ENCODE peak calls at places on chromosome X, in seven cellular contexts. K is heart right ventricle, G is OCI-LY7, V is PC-3, C is fibroblast of lung, N is neuronal stem cell, P is left ventricle myocardium inferior. E is an unnamed sample. For H3K9me3, the result is how much of the 10 kb centered on the place peaks cover.

GRCh38 chrX:46595084-46595483 is 21.5 kb downstream of the CHST7 start:
- DNase-seq in P (no peak), C (no peak), K (no peak), N (no peak), V (no peak), G (no peak), E (no peak)

GRCh38 chrX:129655547-129656248 is 942 bp upstream of the APLN start:
- DNase-seq in V (peak), N (no peak), P (no peak), G (peak), K (no peak), C (no peak), E (peak)

GRCh38 chrX:45322820-45323219 is 122.1 kb upstream of the DIPK2B start:
- DNase-seq in N (no peak), P (no peak), G (no peak), K (no peak), C (peak), V (peak), E (no peak)

GRCh38 chrX:102697506-102697905 is 14.7 kb upstream of the GPRASP2 start:
- DNase-seq in V (no peak), K (no peak), C (peak), P (no peak), G (no peak), N (no peak), E (no peak)

GRCh38 chrX:102684772-102685520 is 27.3 kb upstream of the GPRASP2 start:
- DNase-seq in C (no peak), N (no peak), G (no peak), P (no peak), K (no peak), V (no peak), E (no peak)

GRCh38 chrX:50081282-50081955 is 119.4 kb downstream of the AKAP4 start:
- DNase-seq in P (peak), G (no peak), V (peak), N (no peak), C (no peak), K (peak), E (peak)

GRCh38 chrX:47179221-47179927 is 14.3 kb upstream of the UBA1 start:
- DNase-seq in G (no peak), C (peak), V (peak), K (peak), P (peak), N (no peak), E (no peak)

GRCh38 chrX:136168929-136169735 is 21.8 kb downstream of the FHL1 start:
- DNase-seq in P (peak), N (peak), G (no peak), K (peak), V (peak), C (peak), E (no peak)

GRCh38 chrX:30308263-30309138 is 689 bp downstream of the NR0B1 start:
- DNase-seq in P (no peak), G (no peak), N (peak), C (no peak), V (no peak), K (no peak), E (peak)

GRCh38 chrX:143580266-143580665 is 55.6 kb downstream of the SLITRK4 start:
- DNase-seq in G (peak), C (no peak), N (no peak), P (no peak), V (peak), K (no peak), E (no peak)

GRCh38 chrX:18889982-18890381 is 93.9 kb downstream of the PHKA2 start:
- DNase-seq in G (no peak), N (no peak), C (no peak), P (no peak), V (no peak), K (no peak), E (peak)

GRCh38 chrX:124216396-124217124 is 115.9 kb upstream of the TEX13D start:
- DNase-seq in G (no peak), C (no peak), P (no peak), K (no peak), N (no peak), V (no peak), E (no peak)

GRCh38 chrX:43269201-43269600 is 386.9 kb upstream of the MAOA start:
- DNase-seq in N (no peak), V (peak), C (no peak), K (no peak), G (no peak), P (no peak), E (no peak)

GRCh38 chrX:45623266-45623665 is 422.6 kb upstream of the DIPK2B start:
- DNase-seq in C (peak), V (peak), N (no peak), P (no peak), G (no peak), K (no peak), E (no peak)

GRCh38 chrX:135114392-135114791 is 5.9 kb downstream of the ETDB start:
- DNase-seq in V (no peak), P (no peak), G (peak), K (no peak), N (no peak), C (no peak), E (no peak)

GRCh38 chrX:10156199-10157031 is at the start of gene CLCN4:
- DNase-seq in K (peak), C (peak), V (peak), N (peak), G (peak), P (peak), E (peak)

GRCh38 chrX:103716967-103717366 is 6.3 kb downstream of the TMEM31 start:
- DNase-seq in P (no peak), V (peak), N (no peak), K (no peak), G (no peak), C (peak), E (no peak)

GRCh38 chrX:72128881-72129280 is 2.8 kb downstream of the RTL5 start:
- DNase-seq in V (peak), P (no peak), C (no peak), K (no peak), G (no peak), N (no peak), E (peak)

GRCh38 chrX:9310596-9310995 is 154.3 kb upstream of the TBL1X start:
- DNase-seq in V (peak), P (no peak), K (no peak), G (no peak), N (no peak), C (peak), E (no peak)

GRCh38 chrX:72243472-72243871 is 4.6 kb upstream of the ERCC6L start:
- DNase-seq in G (no peak), K (no peak), V (peak), N (no peak), P (no peak), C (peak), E (no peak)

GRCh38 chrX:97895751-97896150 is 1012.0 kb downstream of the RPA4 start:
- DNase-seq in G (no peak), K (no peak), N (no peak), P (no peak), C (peak), V (peak), E (no peak)

GRCh38 chrX:12771445-12772069 is 19.7 kb upstream of the PRPS2 start:
- DNase-seq in P (peak), C (peak), G (peak), K (peak), V (peak), N (peak), E (peak)

GRCh38 chrX:104126856-104127255 is 14.5 kb downstream of the ZCCHC18 start:
- DNase-seq in K (no peak), V (no peak), P (no peak), N (no peak), C (no peak), G (no peak), E (no peak)

GRCh38 chrX:40167240-40168182 is 69.8 kb upstream of the BCOR start:
- DNase-seq in V (no peak), G (peak), K (no peak), P (no peak), N (no peak), C (no peak), E (peak)

GRCh38 chrX:145848451-145848850 is 30.8 kb downstream of the SLITRK2 start:
- DNase-seq in C (no peak), K (no peak), V (no peak), P (no peak), N (no peak), G (no peak), E (no peak)

GRCh38 chrX:101677028-101677427 is 17.4 kb upstream of the ARMCX2 start:
- DNase-seq in C (no peak), K (no peak), V (no peak), G (no peak), P (no peak), N (no peak), E (no peak)

GRCh38 chrX:20217279-20217678 is 49.4 kb downstream of the RPS6KA3 start:
- DNase-seq in P (no peak), V (peak), K (no peak), G (no peak), N (no peak), C (peak), E (no peak)

GRCh38 chrX:4240541-4241194 is 527.2 kb upstream of the PRKX start:
- DNase-seq in P (no peak), K (no peak), C (no peak), G (peak), N (no peak), V (no peak), E (no peak)

GRCh38 chrX:118368398-118368797 is 22.5 kb downstream of the WDR44 start:
- DNase-seq in C (no peak), K (no peak), V (no peak), P (no peak), N (no peak), G (no peak), E (no peak)

DNA sequence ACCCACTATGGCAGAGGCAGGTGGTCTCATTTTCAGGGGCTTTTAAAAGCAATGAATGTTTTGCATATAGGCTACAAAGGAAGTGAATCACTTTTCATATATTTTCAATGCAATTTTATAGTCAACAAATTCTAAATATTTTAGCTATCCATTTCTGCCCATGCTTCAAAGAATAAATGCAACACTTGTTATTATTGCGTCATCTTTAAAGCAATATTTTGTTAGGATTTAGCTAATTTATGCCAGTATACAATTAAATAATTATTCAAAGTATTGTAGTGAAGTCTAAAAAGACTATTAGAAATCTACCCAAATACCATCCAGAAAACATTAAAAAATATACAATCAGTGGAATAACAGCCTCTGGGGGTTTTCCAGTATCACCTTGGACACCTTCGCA is 509.1 kb upstream of the SPANXN1 start:
- DNase-seq in P (no peak), G (no peak), C (no peak), N (no peak), K (no peak), V (no peak), E (no peak)
- H3K9me3 ChIP-seq in P (under half), G (under half), C (under half), N (under half), K (under half), V (under half), E (under half)

DNA sequence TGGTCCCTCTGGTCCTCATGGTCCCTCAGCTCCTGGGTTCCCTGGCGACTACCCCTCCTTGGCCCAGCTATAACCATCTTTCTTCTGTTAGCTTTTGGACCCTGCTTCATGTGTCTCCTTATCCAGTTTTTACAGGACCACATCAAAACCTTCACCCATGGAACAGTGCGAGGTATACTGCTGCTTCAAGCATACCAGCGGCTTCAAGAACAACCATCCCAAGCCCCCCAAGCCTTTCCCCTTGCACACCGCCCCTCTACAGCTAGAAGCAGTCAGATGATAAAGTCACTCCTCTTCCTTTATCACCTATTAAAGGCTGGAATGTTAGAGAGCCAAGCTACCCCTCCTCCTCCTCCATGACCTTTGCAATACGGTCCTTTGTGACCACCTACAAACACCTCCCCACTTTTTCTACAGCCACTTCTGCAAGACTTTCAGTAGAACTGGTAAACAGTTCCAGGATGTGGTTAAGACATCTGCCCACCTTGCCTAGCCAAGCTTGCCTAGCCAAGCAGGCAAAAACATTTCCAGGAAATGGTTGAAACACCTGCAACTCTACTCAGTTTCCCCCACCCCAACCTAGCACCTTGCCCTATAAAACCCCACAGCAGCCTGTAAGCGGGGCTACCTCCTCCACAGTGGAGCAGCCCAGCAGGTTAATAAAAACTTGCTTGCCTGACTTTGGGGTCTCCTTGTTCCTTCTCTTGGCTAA is 125.7 kb downstream of the ZC4H2 start:
- DNase-seq in V (no peak), G (peak), K (no peak), N (no peak), P (no peak), C (no peak), E (no peak)
- H3K9me3 ChIP-seq in V (under half), G (half or more), K (under half), N (under half), P (under half), C (under half), E (under half)

DNA sequence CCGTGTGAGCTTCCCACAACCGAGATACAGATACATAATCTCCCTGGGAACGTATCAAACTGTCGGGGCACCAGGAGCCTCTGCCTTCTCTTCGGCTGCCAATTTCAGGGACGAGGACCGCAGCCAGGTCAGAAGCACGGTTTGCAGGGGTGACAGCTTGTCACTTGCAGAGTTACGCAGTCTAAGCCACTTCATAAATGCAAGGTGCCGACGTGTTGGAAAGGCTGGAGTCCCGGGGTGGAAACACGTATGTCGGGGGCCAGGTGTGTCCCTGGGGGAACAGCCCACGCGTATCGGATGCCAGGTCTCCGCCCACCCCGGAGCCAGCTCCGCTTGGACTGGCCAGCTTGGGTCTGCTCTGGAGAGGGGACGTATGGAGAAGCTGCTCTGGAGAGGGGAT is 76.3 kb upstream of the SHOX start:
- DNase-seq in G (no peak), N (no peak), V (no peak), P (no peak), C (no peak), K (no peak), E (no peak)
- H3K9me3 ChIP-seq in G (under half), N (under half), V (under half), P (under half), C (under half), K (under half), E (under half)

GRCh38 chrX:27998666-27999065 is 17.4 kb upstream of the DCAF8L1 start:
- DNase-seq in C (peak), P (no peak), K (no peak), G (no peak), N (no peak), V (no peak), E (no peak)
- H3K9me3 ChIP-seq in C (under half), P (under half), K (under half), G (under half), N (under half), V (under half), E (under half)

GRCh38 chrX:70509078-70509477 is 64.4 kb downstream of the DLG3 start:
- DNase-seq in G (no peak), K (no peak), P (no peak), V (no peak), N (no peak), C (no peak), E (no peak)

GRCh38 chrX:70505451-70505841 is 60.8 kb downstream of the DLG3 start:
- DNase-seq in K (no peak), C (no peak), G (no peak), P (no peak), V (no peak), N (no peak), E (peak)

GRCh38 chrX:70508296-70508911 is 63.8 kb downstream of the DLG3 start:
- DNase-seq in G (no peak), V (peak), N (no peak), P (no peak), C (peak), K (no peak), E (peak)

GRCh38 chrX:70500826-70501225 is 56.2 kb downstream of the DLG3 start:
- DNase-seq in P (no peak), N (no peak), C (no peak), V (no peak), G (no peak), K (no peak), E (no peak)

DNA sequence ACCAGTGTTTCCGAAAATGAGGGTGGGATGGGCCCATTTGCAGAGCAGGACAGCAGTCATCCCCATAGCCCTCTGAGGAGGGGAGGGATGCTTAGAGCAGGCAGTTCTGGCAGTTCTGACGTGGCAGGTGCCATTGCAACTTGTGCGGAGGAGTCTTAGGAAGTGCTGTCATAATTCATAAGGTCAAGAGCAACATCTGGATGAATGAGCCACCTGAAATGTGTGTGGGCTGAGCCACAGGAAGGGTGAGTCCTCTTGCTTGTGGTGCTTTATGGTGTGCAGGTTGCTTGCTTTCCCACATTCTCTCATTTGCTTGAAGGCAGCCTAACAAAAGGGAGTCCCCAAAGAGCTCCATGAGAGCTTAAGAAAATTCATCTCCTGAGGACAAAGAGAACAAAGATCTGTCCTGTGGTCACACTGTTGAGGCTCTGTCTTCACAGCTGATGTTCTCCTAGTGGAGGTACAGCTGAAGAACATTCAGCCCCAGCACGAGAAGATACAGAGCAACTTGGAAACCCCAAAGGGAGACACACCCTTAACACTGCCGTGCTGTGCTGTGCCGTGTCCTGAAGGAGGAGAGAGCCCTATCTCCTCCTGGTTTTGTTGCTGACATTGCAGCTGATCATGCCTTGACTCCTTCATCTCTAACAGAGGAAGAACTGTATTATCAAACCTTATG is 60.3 kb downstream of the DLG3 start:
- DNase-seq in G (no peak), P (no peak), V (no peak), K (no peak), N (no peak), C (no peak), E (no peak)
- H3K9me3 ChIP-seq in G (under half), P (under half), V (under half), K (under half), N (under half), C (under half), E (under half)

GRCh38 chrX:1321689-1322088 is 14.9 kb upstream of the IL3RA start:
- DNase-seq in P (no peak), N (no peak), G (no peak), C (no peak), K (no peak), V (no peak), E (no peak)
- H3K9me3 ChIP-seq in P (under half), N (under half), G (under half), C (under half), K (under half), V (under half), E (under half)

DNA sequence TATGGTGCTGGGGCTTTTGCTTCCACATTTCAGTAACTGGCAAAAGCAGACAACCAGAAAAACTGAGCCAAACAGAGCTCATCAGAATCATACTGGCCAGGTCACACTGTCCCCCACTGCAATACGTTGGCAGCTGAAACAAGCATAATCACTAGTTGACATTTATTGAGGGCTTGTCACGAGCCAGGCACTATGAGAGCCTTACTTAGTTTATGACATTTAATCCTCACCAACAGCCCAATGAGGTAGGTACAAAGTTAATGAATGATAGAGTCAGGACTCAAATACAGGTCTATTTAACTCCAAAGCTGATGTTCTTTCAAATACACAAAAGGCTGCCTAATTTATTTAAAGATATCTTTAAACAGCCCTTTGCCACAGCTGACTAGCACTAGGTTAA is 174.0 kb upstream of the MBNL3 start:
- DNase-seq in K (no peak), V (no peak), C (no peak), N (no peak), P (no peak), G (no peak), E (no peak)
- H3K9me3 ChIP-seq in K (under half), V (under half), C (under half), N (under half), P (under half), G (under half), E (under half)

DNA sequence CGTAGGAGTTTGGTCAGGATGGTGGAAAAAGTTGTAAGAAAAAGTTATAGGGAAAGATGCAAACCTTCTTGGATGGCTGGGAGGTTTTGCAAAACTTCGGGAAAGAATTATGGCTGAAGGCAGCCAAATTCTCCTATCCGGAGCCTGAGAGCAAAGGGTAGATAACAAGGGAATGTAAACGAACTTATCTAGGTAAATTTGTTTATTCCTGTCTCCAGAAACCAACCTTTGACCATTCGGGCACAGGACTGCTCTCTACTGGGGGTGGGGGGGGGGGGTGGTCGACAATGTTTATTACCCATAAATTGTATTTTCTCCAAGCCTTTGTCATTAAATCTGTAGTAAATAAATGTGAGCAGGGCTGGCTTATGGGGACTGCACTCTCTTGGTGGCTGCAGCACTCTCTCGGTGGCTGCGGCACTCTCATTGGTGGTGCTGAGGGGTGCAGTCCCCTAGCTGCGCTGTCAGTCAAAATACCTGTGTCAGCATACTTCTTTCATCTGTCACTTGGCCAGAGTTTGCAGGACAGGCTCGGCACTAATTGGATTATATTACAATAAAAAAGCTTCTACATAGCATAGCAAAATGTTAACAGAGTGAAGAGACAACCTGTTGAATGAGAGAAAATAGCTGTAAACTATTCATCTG is 827.8 kb downstream of the SH3BGRL start:
- DNase-seq in G (no peak), N (no peak), K (no peak), P (no peak), V (no peak), C (no peak), E (no peak)
- H3K9me3 ChIP-seq in G (under half), N (under half), K (under half), P (under half), V (under half), C (under half), E (under half)

E was measured in WERI-Rb-1.